ENCODE peak calls at places on chromosome 15, in eight cellular contexts. H is EH; K is NCI-H1105 treated with DMSO at 0.1 percent for 48 hours; Q is M059J; R is stimulated activated CD4-positive, alpha-beta T cell treated with anti-CD3 and anti-CD28 coated beads, Interleukin-1b, Interleukin-23, amount 100 ng/mL, for 1 hour; T is NCI-H2029; P is stimulated activated naive CD4-positive, alpha-beta T cell; D is NCI-H1092. B is an unnamed sample.

GRCh38 chr15:90994059-90994416 is 297 bp downstream of the PRC1 start:
- DNase-seq in H (peak), K (no peak), Q (peak), R (no peak), T (no peak), P (no peak), D (no peak), B (no peak)

GRCh38 chr15:68994149-68994548 is 20.3 kb upstream of the NOX5 start:
- DNase-seq in H (peak), K (no peak), Q (peak), R (no peak), T (no peak), P (no peak), D (no peak), B (peak)

GRCh38 chr15:35753486-35753885 is 207.5 kb upstream of the DPH6 start:
- DNase-seq in H (peak), K (no peak), Q (peak), R (no peak), T (no peak), P (no peak), D (no peak), B (peak)

GRCh38 chr15:78977091-78977571 is 32.3 kb upstream of the CTSH start:
- DNase-seq in H (no peak), K (no peak), Q (no peak), R (no peak), T (no peak), P (no peak), D (no peak), B (no peak)

GRCh38 chr15:64485796-64486195 is 25.4 kb downstream of the ZNF609 start:
- DNase-seq in H (no peak), K (no peak), Q (no peak), R (no peak), T (no peak), P (no peak), D (no peak), B (no peak)

GRCh38 chr15:59150185-59150584 is 45.2 kb downstream of the CCNB2 start:
- DNase-seq in H (no peak), K (no peak), Q (no peak), R (no peak), T (no peak), P (no peak), D (no peak), B (no peak)

GRCh38 chr15:75843618-75844610 is 667 bp downstream of the UBE2Q2 start:
- DNase-seq in H (peak), K (peak), Q (peak), R (peak), T (no peak), P (peak), D (peak), B (peak)

GRCh38 chr15:43749690-43750345 is 3.6 kb downstream of the PDIA3 start:
- DNase-seq in H (no peak), K (no peak), Q (no peak), R (no peak), T (no peak), P (peak), D (no peak), B (no peak)

GRCh38 chr15:70023064-70023768 is 74.5 kb downstream of the TLE3 start:
- DNase-seq in H (peak), K (no peak), Q (peak), R (no peak), T (peak), P (peak), D (no peak), B (peak)

B was measured in HCEC 1CT.